ENCODE peak calls at places on chromosomes 4 and X, in four cellular contexts. P is H1, W is HCT116, H is K562. U is an unnamed sample.
A peak's percentile ranks its signal among the peaks of the same experiment; 100 is the strongest.

GRCh38 chr4:37604464-37604863 is 81.7 kb downstream of the RELL1 start:
- DNase-seq in P (no peak), W (peak; percentile 37), H (no peak), U (no peak)

GRCh38 chrX:67614414-67614813 is 70.6 kb downstream of the AR start:
- DNase-seq in P (no peak), W (no peak), H (no peak), U (no peak)

GRCh38 chrX:49995021-49995731 is 72.8 kb downstream of the CLCN5 start:
- DNase-seq in P (no peak), W (peak; percentile 28), H (no peak), U (no peak)

GRCh38 chr4:131370846-131371245 is 1778.2 kb upstream of the PCDH10 start:
- DNase-seq in P (no peak), W (no peak), H (no peak), U (no peak)

GRCh38 chr4:8255698-8256441 is 13.7 kb upstream of the HTRA3 start:
- DNase-seq in P (no peak), W (no peak), H (no peak), U (no peak)

GRCh38 chrX:16160729-16161128 is 6.6 kb upstream of the MAGEB17 start:
- DNase-seq in P (no peak), W (peak; percentile 66), H (no peak), U (no peak)

GRCh38 chrX:107205770-107206696 is at the start of the genes DNAAF6 and NUP62CL:
- DNase-seq in P (peak; percentile 75), W (peak; percentile 80), H (peak; percentile 96), U (peak; percentile 77)

GRCh38 chr4:78691971-78692814 is 84.0 kb upstream of the BMP2K start:
- DNase-seq in P (no peak), W (no peak), H (peak; percentile 94), U (peak; percentile 75)

GRCh38 chrX:110964761-110965160 is 131.2 kb upstream of the PAK3 start:
- DNase-seq in P (no peak), W (no peak), H (no peak), U (no peak)

GRCh38 chr4:121900132-121900983 is 30.1 kb upstream of the BBS7 start:
- DNase-seq in P (peak; percentile 10), W (peak; percentile 56), H (peak; percentile 59), U (peak; percentile 27)

GRCh38 chr4:90025248-90025647 is 101.9 kb upstream of the CCSER1 start:
- DNase-seq in P (no peak), W (peak; percentile 13), H (no peak), U (no peak)

GRCh38 chrX:118693843-118694242 is 33.6 kb upstream of the IL13RA1 start:
- DNase-seq in P (no peak), W (no peak), H (no peak), U (no peak)

DNA sequence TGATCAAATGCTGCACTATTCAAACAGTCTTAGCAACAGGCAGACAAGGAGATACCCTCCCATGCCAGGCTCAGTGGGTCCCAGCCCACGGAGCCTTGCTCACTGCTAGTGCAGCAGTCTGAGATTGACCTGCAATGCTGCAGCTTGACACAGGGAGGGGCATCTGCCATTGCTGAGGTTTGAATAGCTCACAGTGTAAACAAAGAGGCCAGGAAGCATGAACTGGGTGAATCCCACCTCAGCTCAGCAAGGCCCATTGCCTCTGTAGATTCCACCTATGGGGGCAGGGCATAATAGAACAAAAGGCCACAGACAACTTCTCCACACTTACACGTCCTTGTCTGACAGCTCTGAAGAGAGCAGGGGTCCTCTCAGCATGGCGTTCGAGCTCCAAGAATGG is 26.6 kb upstream of the ZXDB start:
- DNase-seq in P (no peak), W (no peak), H (no peak), U (no peak)
- H3K9ac ChIP-seq in P (no peak overlapping the region), W (no peak overlapping the region), H (no peak overlapping the region), U (no peak overlapping the region)

GRCh38 chr4:147589586-147589985 is 27.6 kb upstream of the TMEM184C start:
- DNase-seq in P (no peak), W (no peak), H (no peak), U (no peak)
- H3K4me2 ChIP-seq in P (no peak overlapping the region), W (no peak overlapping the region), H (no peak overlapping the region), U (no peak overlapping the region)

GRCh38 chr4:114464873-114465272 is 133.7 kb upstream of the UGT8 start:
- DNase-seq in P (no peak), W (no peak), H (no peak), U (no peak)
- TF ChIP-seq YY1 in P (no peak), W (no peak), H (no peak), U (no peak)

GRCh38 chr4:88630756-88631155 is 38.5 kb downstream of the HERC3 start:
- DNase-seq in P (no peak), W (no peak), H (no peak), U (no peak)
- H3K9ac ChIP-seq in P (no peak overlapping the region), W (no peak overlapping the region), H (no peak overlapping the region), U (peak overlapping the region; percentile 25)

GRCh38 chrX:69597399-69597798 is 18.5 kb upstream of the EDA start:
- DNase-seq in P (no peak), W (no peak), H (no peak), U (no peak)
- H3K4me2 ChIP-seq in P (no peak overlapping the region), W (no peak overlapping the region), H (no peak overlapping the region), U (no peak overlapping the region)

GRCh38 chr4:145931403-145931802 is 7.2 kb downstream of the ZNF827 start:
- DNase-seq in P (no peak), W (no peak), H (no peak), U (peak; percentile 69)

GRCh38 chr4:145930592-145930991 is 8.0 kb downstream of the ZNF827 start:
- DNase-seq in P (no peak), W (no peak), H (no peak), U (no peak)

GRCh38 chr4:145934434-145935047 is 4.1 kb downstream of the ZNF827 start:
- DNase-seq in P (no peak), W (no peak), H (no peak), U (peak; percentile 27)

GRCh38 chr4:145935253-145936141 is 3.1 kb downstream of the ZNF827 start:
- DNase-seq in P (no peak), W (no peak), H (no peak), U (peak; percentile 50)

GRCh38 chr4:145933134-145933533 is 5.5 kb downstream of the ZNF827 start:
- DNase-seq in P (no peak), W (no peak), H (no peak), U (no peak)
- TF ChIP-seq YY1 in P (no peak), W (no peak), H (no peak), U (no peak)

GRCh38 chrX:72240976-72241375 is 2.1 kb upstream of the ERCC6L start:
- DNase-seq in P (no peak), W (no peak), H (no peak), U (no peak)

GRCh38 chrX:72238721-72239475 is at the start of gene ERCC6L:
- DNase-seq in P (peak; percentile 72), W (peak; percentile 69), H (peak; percentile 85), U (peak; percentile 98)

GRCh38 chrX:72243472-72243871 is 4.6 kb upstream of the ERCC6L start:
- DNase-seq in P (no peak), W (no peak), H (no peak), U (no peak)

GRCh38 chrX:72236841-72237240 is 2.0 kb downstream of the ERCC6L start:
- DNase-seq in P (no peak), W (no peak), H (no peak), U (no peak)

GRCh38 chrX:72238183-72238582 is 644 bp downstream of the ERCC6L start:
- DNase-seq in P (no peak), W (no peak), H (no peak), U (no peak)
- H3K9ac ChIP-seq in P (peak overlapping the region; percentile 35), W (peak overlapping the region; percentile 77), H (peak overlapping the region; percentile 91), U (peak overlapping the region; percentile 81)

GRCh38 chr4:85747871-85748491 is 273.0 kb downstream of the ARHGAP24 start:
- DNase-seq in P (no peak), W (peak; percentile 73), H (peak; percentile 40), U (peak; percentile 44)

GRCh38 chr4:85756938-85757337 is 282.0 kb downstream of the ARHGAP24 start:
- DNase-seq in P (no peak), W (no peak), H (peak; percentile 11), U (peak; percentile 7)

GRCh38 chr4:85755285-85755684 is 280.3 kb downstream of the ARHGAP24 start:
- DNase-seq in P (no peak), W (no peak), H (no peak), U (no peak)

GRCh38 chr4:85748654-85749053 is 273.7 kb downstream of the ARHGAP24 start:
- DNase-seq in P (no peak), W (no peak), H (no peak), U (no peak)

GRCh38 chr4:85751907-85752306 is 277.0 kb downstream of the ARHGAP24 start:
- DNase-seq in P (no peak), W (no peak), H (no peak), U (no peak)
- H3K4me2 ChIP-seq in P (no peak overlapping the region), W (no peak overlapping the region), H (no peak overlapping the region), U (no peak overlapping the region)

GRCh38 chr4:171203425-171203824 is 609.8 kb upstream of the GALNTL6 start:
- DNase-seq in P (peak; percentile 9), W (no peak), H (no peak), U (no peak)
- TF ChIP-seq YY1 in P (no peak), W (no peak), H (no peak), U (no peak)

U was measured in SK-N-SH.